ENCODE peak calls at places on chromosome 18, in five cellular contexts. M is endodermal cell, Z is neural progenitor cell, N is osteoblast, G is adrenal gland. J is an unnamed sample. For H3K27me3 and H3K36me3, the result is how much of the 10 kb centered on the place peaks cover.

GRCh38 chr18:13268035-13268700 is 49.6 kb downstream of the LDLRAD4 start:
- DNase-seq in M (peak), Z (peak), N (no peak), G (no peak), J (no peak)

GRCh38 chr18:623760-624620 is 27.2 kb downstream of the CLUL1 start:
- DNase-seq in M (peak), Z (peak), N (peak), G (peak), J (peak)

GRCh38 chr18:63730788-63731187 is 28.0 kb downstream of the SERPINB11 start:
- DNase-seq in M (no peak), Z (peak), N (no peak), G (no peak), J (no peak)

GRCh38 chr18:55900380-55900779 is 312.4 kb upstream of the TCF4 start:
- DNase-seq in M (no peak), Z (no peak), N (no peak), G (no peak), J (no peak)

GRCh38 chr18:60018801-60019462 is 119.1 kb downstream of the PMAIP1 start:
- DNase-seq in M (no peak), Z (no peak), N (peak), G (no peak), J (no peak)

GRCh38 chr18:52130621-52131020 is 209.4 kb upstream of the DCC start:
- DNase-seq in M (no peak), Z (no peak), N (no peak), G (no peak), J (no peak)

GRCh38 chr18:48800877-48801727 is 149.7 kb downstream of the SMAD7 start:
- DNase-seq in M (peak), Z (no peak), N (peak), G (no peak), J (peak)

GRCh38 chr18:68275616-68276015 is 439.3 kb downstream of the TMX3 start:
- DNase-seq in M (no peak), Z (no peak), N (peak), G (no peak), J (no peak)

GRCh38 chr18:33446604-33447003 is 6.1 kb upstream of the CCDC178 start:
- DNase-seq in M (no peak), Z (no peak), N (no peak), G (no peak), J (no peak)

GRCh38 chr18:67463829-67464228 is 52.7 kb downstream of the DSEL start:
- DNase-seq in M (peak), Z (no peak), N (no peak), G (no peak), J (no peak)

GRCh38 chr18:22191346-22191710 is 21.9 kb downstream of the GATA6 start:
- DNase-seq in M (peak), Z (no peak), N (no peak), G (no peak), J (no peak)

GRCh38 chr18:22195052-22195451 is 25.7 kb downstream of the GATA6 start:
- DNase-seq in M (peak), Z (no peak), N (no peak), G (no peak), J (no peak)

GRCh38 chr18:22194151-22194598 is 24.8 kb downstream of the GATA6 start:
- DNase-seq in M (peak), Z (peak), N (peak), G (no peak), J (no peak)

GRCh38 chr18:22191986-22192385 is 22.6 kb downstream of the GATA6 start:
- DNase-seq in M (peak), Z (peak), N (no peak), G (no peak), J (no peak)

GRCh38 chr18:22193466-22193865 is 24.1 kb downstream of the GATA6 start:
- DNase-seq in M (peak), Z (peak), N (no peak), G (peak), J (no peak)
- H3K27me3 ChIP-seq in M (under half), Z (under half), N (under half), G (under half), J (under half)

GRCh38 chr18:61893971-61894750 is 1.4 kb upstream of the RNF152 start:
- DNase-seq in M (peak), Z (peak), N (peak), G (peak), J (peak)
- H3K36me3 ChIP-seq in M (under half), Z (under half), N (under half), G (under half), J (under half)

DNA sequence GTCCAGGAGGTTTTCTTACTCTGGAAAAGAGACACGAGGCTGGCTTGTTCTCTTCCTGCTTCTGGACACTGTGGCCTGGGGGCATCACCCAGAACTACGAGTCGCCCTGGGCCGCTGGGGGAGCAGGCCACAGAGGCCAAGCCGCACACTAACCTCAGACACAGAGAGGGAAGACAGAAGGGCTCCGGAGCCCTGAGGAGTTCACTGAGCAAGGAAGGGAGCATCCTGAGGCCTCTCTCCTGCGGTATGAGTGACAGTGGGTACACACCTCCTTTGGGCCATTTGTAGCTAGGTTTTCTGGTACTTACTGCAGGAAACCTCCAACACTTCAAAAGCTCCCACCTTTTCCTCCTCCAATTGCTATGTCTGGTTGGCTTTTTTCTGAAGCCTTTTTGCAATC is 494.1 kb downstream of the DLGAP1 start:
- DNase-seq in M (no peak), Z (no peak), N (no peak), G (no peak), J (no peak)
- TF ChIP-seq CTCF in M (no peak), Z (no peak), N (no peak), G (no peak), J (no peak)

GRCh38 chr18:37561986-37562385 is 3.6 kb downstream of the CELF4 start:
- DNase-seq in M (no peak), Z (no peak), N (no peak), G (no peak), J (no peak)

GRCh38 chr18:37563810-37564511 is 1.6 kb downstream of the CELF4 start:
- DNase-seq in M (no peak), Z (no peak), N (no peak), G (no peak), J (no peak)

GRCh38 chr18:37554399-37554787 is 11.2 kb downstream of the CELF4 start:
- DNase-seq in M (peak), Z (peak), N (no peak), G (no peak), J (no peak)

GRCh38 chr18:37553633-37554398 is 11.8 kb downstream of the CELF4 start:
- DNase-seq in M (peak), Z (peak), N (no peak), G (no peak), J (no peak)

DNA sequence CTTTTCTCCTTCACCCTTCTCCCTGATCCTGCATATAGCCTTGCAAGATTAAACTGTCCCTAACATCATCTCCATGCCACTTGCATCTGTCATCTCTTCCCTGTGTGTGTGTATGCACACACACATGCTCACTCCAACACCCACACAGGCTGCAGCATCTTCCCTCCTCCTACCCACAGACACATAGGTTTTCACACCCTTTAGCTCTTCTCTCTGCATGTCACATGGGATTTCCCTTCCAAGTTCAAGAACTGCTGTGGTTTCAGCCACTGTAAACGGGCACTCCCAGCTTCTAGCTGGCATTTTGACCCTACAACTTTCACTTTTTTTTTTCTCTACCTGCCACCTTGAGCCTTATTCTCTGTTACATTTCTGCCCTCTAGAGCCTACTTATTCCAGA is 6.4 kb downstream of the CELF4 start:
- DNase-seq in M (no peak), Z (no peak), N (no peak), G (no peak), J (no peak)
- H3K27me3 ChIP-seq in M (half or more), Z (half or more), N (under half), G (under half), J (under half)

DNA sequence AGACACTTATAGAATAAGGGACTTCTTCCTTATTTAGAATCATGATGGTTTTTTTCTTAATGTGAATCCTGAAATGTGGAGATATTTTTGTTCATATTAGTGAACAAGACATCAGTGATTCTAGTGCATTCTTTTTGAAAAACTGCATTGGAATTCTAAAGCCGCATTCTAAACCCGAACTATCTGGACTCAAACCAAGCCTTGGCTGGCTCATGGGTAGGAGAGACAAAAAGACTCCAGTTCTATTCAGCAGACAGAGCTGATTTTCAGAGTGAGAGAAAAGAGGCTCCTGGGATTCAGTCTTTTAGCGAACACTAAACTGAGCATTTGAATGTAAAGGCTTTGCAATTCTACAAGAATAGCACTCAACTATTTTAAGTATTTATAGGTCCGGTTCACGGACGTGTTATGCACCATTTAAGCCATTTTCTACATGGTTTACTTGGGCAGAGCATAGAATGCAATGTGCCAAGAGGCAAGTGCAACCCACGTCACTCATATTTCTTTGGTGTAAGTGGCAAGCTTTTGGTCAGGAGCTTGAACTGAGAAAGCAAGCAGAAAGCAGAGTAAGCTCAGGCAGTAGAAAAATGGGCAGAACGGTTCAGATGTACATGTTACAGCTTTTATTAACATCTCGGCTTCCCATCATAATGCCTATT is 227.3 kb upstream of the RAB12 start:
- DNase-seq in M (no peak), Z (peak), N (no peak), G (no peak), J (no peak)
- H3K36me3 ChIP-seq in M (half or more), Z (under half), N (under half), G (under half), J (under half)

GRCh38 chr18:61957801-61958516 is 65.2 kb upstream of the RNF152 start:
- DNase-seq in M (peak), Z (no peak), N (peak), G (no peak), J (no peak)
- TF ChIP-seq CTCF in M (peak), Z (no peak), N (peak), G (no peak), J (no peak)

DNA sequence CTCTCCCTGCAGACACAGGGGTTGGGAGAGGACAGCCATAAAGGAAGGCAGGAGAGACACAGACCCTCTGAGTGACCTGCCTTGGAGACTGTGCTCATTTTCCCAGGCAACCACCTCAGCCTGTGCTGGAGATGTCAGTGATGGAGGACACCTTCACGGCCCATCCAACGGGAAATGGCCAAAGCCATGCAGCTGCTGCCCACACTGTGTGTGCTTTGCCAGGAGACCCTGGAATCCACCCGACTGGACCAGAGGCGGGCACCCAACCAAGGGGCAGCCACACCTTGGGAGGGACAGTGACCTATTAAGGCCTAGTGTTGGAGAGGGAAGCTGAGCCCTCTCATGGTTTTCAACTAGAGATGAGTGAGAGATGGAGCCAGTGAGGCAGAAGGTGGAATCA is 192.5 kb downstream of the SMAD2 start:
- DNase-seq in M (peak), Z (no peak), N (no peak), G (no peak), J (no peak)
- H3K27me3 ChIP-seq in M (under half), Z (under half), N (under half), G (under half), J (under half)

GRCh38 chr18:75125359-75126331 is 83.3 kb downstream of the PTGR3 start:
- DNase-seq in M (peak), Z (no peak), N (peak), G (no peak), J (no peak)
- H3K36me3 ChIP-seq in M (under half), Z (under half), N (under half), G (under half), J (under half)

GRCh38 chr18:45110577-45111506 is 430.2 kb downstream of the SETBP1 start:
- DNase-seq in M (no peak), Z (no peak), N (peak), G (no peak), J (no peak)

GRCh38 chr18:45106331-45106774 is 425.7 kb downstream of the SETBP1 start:
- DNase-seq in M (no peak), Z (no peak), N (no peak), G (no peak), J (peak)

GRCh38 chr18:45109271-45109670 is 428.6 kb downstream of the SETBP1 start:
- DNase-seq in M (no peak), Z (no peak), N (no peak), G (no peak), J (no peak)

GRCh38 chr18:45107425-45107824 is 426.7 kb downstream of the SETBP1 start:
- DNase-seq in M (no peak), Z (no peak), N (peak), G (no peak), J (no peak)

DNA sequence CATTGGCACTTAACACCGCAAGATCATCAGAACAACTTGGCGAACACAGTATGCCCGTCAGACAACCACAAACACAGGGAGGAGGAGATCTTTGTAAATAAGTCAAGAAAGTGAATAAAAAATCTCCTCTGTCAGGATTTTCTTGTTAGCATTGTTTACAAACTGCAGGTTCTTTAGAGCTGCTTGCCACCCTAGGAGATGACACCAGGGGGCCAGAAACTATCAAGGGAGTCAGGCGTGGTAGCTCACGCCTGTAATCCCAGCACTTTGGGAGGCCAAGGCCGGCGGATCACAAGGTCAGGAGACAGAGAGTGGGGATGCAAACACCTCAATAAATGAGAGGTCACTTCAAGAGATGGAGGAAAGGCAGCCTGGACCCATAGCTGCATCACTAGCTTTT is 428.1 kb downstream of the SETBP1 start:
- DNase-seq in M (peak), Z (no peak), N (no peak), G (no peak), J (no peak)
- TF ChIP-seq CTCF in M (peak), Z (no peak), N (no peak), G (no peak), J (no peak)

GRCh38 chr18:78974115-78974740 is 5.4 kb upstream of the SALL3 start:
- DNase-seq in M (peak), Z (peak), N (peak), G (no peak), J (no peak)
- H3K27me3 ChIP-seq in M (half or more), Z (half or more), N (half or more), G (half or more), J (under half)

J was measured in GM06990.